ENCODE peak calls at places on chromosomes 4 and X, in ten cellular contexts. One of them, this sample, is unnamed.

GRCh38 chrX:101051153-101051548 is 760 bp downstream of the TRMT2B start:
- DNase-seq in AG10803: no peak
- DNase-seq in OCI-LY7: no peak
- DNase-seq in glutamatergic neuron: no peak
- DNase-seq in lower lobe of right lung: no peak
- DNase-seq in GM13976: no peak
- DNase-seq in HFFc6: no peak
- DNase-seq in uterus: no peak
- DNase-seq in AG04449: no peak
- DNase-seq in cardiac muscle cell: no peak
- DNase-seq in this sample: no peak

GRCh38 chrX:7828594-7828993 is 14.4 kb upstream of the VCX start:
- DNase-seq in AG04449: no peak
- DNase-seq in glutamatergic neuron: no peak
- DNase-seq in OCI-LY7: peak
- DNase-seq in AG10803: no peak
- DNase-seq in cardiac muscle cell: peak
- DNase-seq in lower lobe of right lung: no peak
- DNase-seq in uterus: no peak
- DNase-seq in HFFc6: no peak
- DNase-seq in GM13976: peak
- DNase-seq in this sample: no peak

GRCh38 chrX:10549280-10549679 is 71.1 kb downstream of the MID1 start:
- DNase-seq in AG04449: no peak
- DNase-seq in cardiac muscle cell: no peak
- DNase-seq in glutamatergic neuron: no peak
- DNase-seq in GM13976: no peak
- DNase-seq in AG10803: no peak
- DNase-seq in uterus: no peak
- DNase-seq in HFFc6: peak
- DNase-seq in OCI-LY7: no peak
- DNase-seq in lower lobe of right lung: no peak
- DNase-seq in this sample: no peak

GRCh38 chr4:138266948-138267347 is 24.8 kb upstream of the SLC7A11 start:
- DNase-seq in AG10803: no peak
- DNase-seq in lower lobe of right lung: no peak
- DNase-seq in OCI-LY7: no peak
- DNase-seq in glutamatergic neuron: no peak
- DNase-seq in HFFc6: no peak
- DNase-seq in uterus: no peak
- DNase-seq in cardiac muscle cell: no peak
- DNase-seq in GM13976: no peak
- DNase-seq in AG04449: no peak
- DNase-seq in this sample: no peak

GRCh38 chr4:80333121-80333520 is 2.4 kb upstream of the CFAP299 start:
- DNase-seq in AG10803: peak
- DNase-seq in HFFc6: peak
- DNase-seq in OCI-LY7: no peak
- DNase-seq in uterus: no peak
- DNase-seq in GM13976: no peak
- DNase-seq in AG04449: no peak
- DNase-seq in cardiac muscle cell: no peak
- DNase-seq in glutamatergic neuron: no peak
- DNase-seq in lower lobe of right lung: no peak
- DNase-seq in this sample: no peak

GRCh38 chr4:169005453-169006099 is 4.5 kb downstream of the CBR4 start:
- DNase-seq in glutamatergic neuron: no peak
- DNase-seq in HFFc6: peak
- DNase-seq in cardiac muscle cell: no peak
- DNase-seq in GM13976: no peak
- DNase-seq in lower lobe of right lung: no peak
- DNase-seq in OCI-LY7: peak
- DNase-seq in AG04449: no peak
- DNase-seq in uterus: no peak
- DNase-seq in AG10803: peak
- DNase-seq in this sample: no peak

GRCh38 chr4:84994280-84994679 is 27.8 kb upstream of the WDFY3 start:
- DNase-seq in AG04449: no peak
- DNase-seq in OCI-LY7: no peak
- DNase-seq in glutamatergic neuron: no peak
- DNase-seq in uterus: no peak
- DNase-seq in cardiac muscle cell: no peak
- DNase-seq in GM13976: no peak
- DNase-seq in HFFc6: no peak
- DNase-seq in lower lobe of right lung: no peak
- DNase-seq in AG10803: peak
- DNase-seq in this sample: no peak

GRCh38 chrX:16445166-16445752 is 204.7 kb upstream of the S100G start:
- DNase-seq in AG10803: no peak
- DNase-seq in OCI-LY7: peak
- DNase-seq in HFFc6: peak
- DNase-seq in AG04449: no peak
- DNase-seq in glutamatergic neuron: peak
- DNase-seq in lower lobe of right lung: no peak
- DNase-seq in cardiac muscle cell: peak
- DNase-seq in GM13976: peak
- DNase-seq in uterus: no peak
- DNase-seq in this sample: no peak

GRCh38 chrX:134604701-134605271 is 53.5 kb downstream of the PLAC1 start:
- DNase-seq in GM13976: no peak
- DNase-seq in glutamatergic neuron: no peak
- DNase-seq in lower lobe of right lung: peak
- DNase-seq in AG04449: no peak
- DNase-seq in cardiac muscle cell: peak
- DNase-seq in uterus: no peak
- DNase-seq in OCI-LY7: no peak
- DNase-seq in AG10803: peak
- DNase-seq in HFFc6: no peak
- DNase-seq in this sample: no peak

GRCh38 chr4:186643501-186644315 is 79.9 kb downstream of the FAT1 start:
- DNase-seq in AG04449: no peak
- DNase-seq in HFFc6: peak
- DNase-seq in AG10803: peak
- DNase-seq in cardiac muscle cell: no peak
- DNase-seq in GM13976: no peak
- DNase-seq in OCI-LY7: no peak
- DNase-seq in glutamatergic neuron: peak
- DNase-seq in lower lobe of right lung: no peak
- DNase-seq in uterus: no peak
- DNase-seq in this sample: no peak

GRCh38 chrX:107827137-107827831 is 1.6 kb downstream of the MID2 start:
- DNase-seq in uterus: no peak
- DNase-seq in GM13976: no peak
- DNase-seq in cardiac muscle cell: no peak
- DNase-seq in AG10803: no peak
- DNase-seq in OCI-LY7: no peak
- DNase-seq in lower lobe of right lung: no peak
- DNase-seq in AG04449: no peak
- DNase-seq in glutamatergic neuron: no peak
- DNase-seq in HFFc6: no peak
- DNase-seq in this sample: no peak

GRCh38 chr4:145619639-145619996 is 433 bp downstream of the MMAA start:
- DNase-seq in uterus: peak
- DNase-seq in AG10803: peak
- DNase-seq in glutamatergic neuron: no peak
- DNase-seq in AG04449: no peak
- DNase-seq in HFFc6: peak
- DNase-seq in lower lobe of right lung: peak
- DNase-seq in GM13976: no peak
- DNase-seq in cardiac muscle cell: peak
- DNase-seq in OCI-LY7: no peak
- DNase-seq in this sample: no peak

GRCh38 chr4:113745724-113746123 is 15.8 kb downstream of the CAMK2D start:
- DNase-seq in AG10803: no peak
- DNase-seq in glutamatergic neuron: no peak
- DNase-seq in lower lobe of right lung: no peak
- DNase-seq in cardiac muscle cell: no peak
- DNase-seq in HFFc6: no peak
- DNase-seq in uterus: no peak
- DNase-seq in AG04449: no peak
- DNase-seq in GM13976: no peak
- DNase-seq in OCI-LY7: no peak
- DNase-seq in this sample: no peak

GRCh38 chrX:105189093-105189492 is 31.4 kb downstream of the TEX13A start:
- DNase-seq in AG04449: no peak
- DNase-seq in uterus: no peak
- DNase-seq in OCI-LY7: no peak
- DNase-seq in glutamatergic neuron: no peak
- DNase-seq in HFFc6: no peak
- DNase-seq in AG10803: no peak
- DNase-seq in lower lobe of right lung: no peak
- DNase-seq in cardiac muscle cell: no peak
- DNase-seq in GM13976: no peak
- DNase-seq in this sample: no peak

GRCh38 chrX:105190252-105190853 is 30.1 kb downstream of the TEX13A start:
- DNase-seq in glutamatergic neuron: no peak
- DNase-seq in GM13976: peak
- DNase-seq in lower lobe of right lung: no peak
- DNase-seq in OCI-LY7: peak
- DNase-seq in cardiac muscle cell: peak
- DNase-seq in AG04449: no peak
- DNase-seq in uterus: no peak
- DNase-seq in AG10803: peak
- DNase-seq in HFFc6: peak
- DNase-seq in this sample: no peak

DNA sequence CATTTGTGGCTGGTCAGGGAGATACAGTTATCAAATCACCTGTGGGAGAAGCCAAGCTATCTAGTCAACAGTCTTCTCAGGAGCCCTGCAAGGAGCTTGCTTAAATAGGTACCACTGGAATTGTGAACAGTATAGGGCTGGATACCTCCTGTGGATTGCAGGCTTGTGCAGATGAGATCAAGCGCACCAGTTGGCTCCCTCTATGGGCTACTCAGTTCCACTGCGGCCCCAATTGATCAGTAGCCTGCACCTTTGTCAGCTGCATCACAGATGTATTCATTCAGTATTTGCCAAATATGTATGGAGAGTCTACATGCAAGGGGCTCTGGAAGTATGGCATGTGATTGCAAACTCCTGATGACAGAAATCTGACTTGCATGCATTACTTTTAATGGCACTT is 28.6 kb downstream of the TEX13A start:
- DNase-seq in glutamatergic neuron: peak
- DNase-seq in lower lobe of right lung: no peak
- DNase-seq in GM13976: peak
- DNase-seq in AG10803: no peak
- DNase-seq in uterus: no peak
- DNase-seq in cardiac muscle cell: peak
- DNase-seq in AG04449: no peak
- DNase-seq in HFFc6: no peak
- DNase-seq in OCI-LY7: peak
- DNase-seq in this sample: no peak
- TF ChIP-seq CTCF in glutamatergic neuron: peak
- TF ChIP-seq CTCF in lower lobe of right lung: peak
- TF ChIP-seq CTCF in GM13976: no peak
- TF ChIP-seq CTCF in AG10803: peak
- TF ChIP-seq CTCF in uterus: no peak
- TF ChIP-seq CTCF in cardiac muscle cell: peak
- TF ChIP-seq CTCF in AG04449: peak
- TF ChIP-seq CTCF in HFFc6: peak
- TF ChIP-seq CTCF in OCI-LY7: peak
- TF ChIP-seq CTCF in this sample: peak

DNA sequence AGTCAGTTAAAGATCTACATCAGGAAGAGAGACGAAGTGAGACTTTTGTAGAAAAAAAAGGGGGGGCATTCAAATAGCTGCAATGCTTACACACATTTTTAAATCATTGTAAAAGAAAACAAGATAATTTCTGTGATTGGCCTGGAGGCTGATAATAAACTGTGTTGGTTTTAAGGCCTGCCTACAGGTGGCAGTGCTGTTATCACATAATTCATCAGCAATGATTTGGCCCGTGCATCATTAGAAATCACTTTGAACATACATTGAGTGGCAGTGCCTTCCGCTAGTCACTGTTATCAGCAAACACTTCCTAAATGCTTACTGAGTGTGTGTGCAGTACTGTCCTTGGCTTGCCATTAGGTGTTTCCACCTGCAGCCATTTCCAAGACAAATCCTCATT is 831.9 kb downstream of the TRIML1 start:
- DNase-seq in uterus: no peak
- DNase-seq in glutamatergic neuron: no peak
- DNase-seq in cardiac muscle cell: no peak
- DNase-seq in GM13976: no peak
- DNase-seq in lower lobe of right lung: no peak
- DNase-seq in HFFc6: peak
- DNase-seq in AG10803: peak
- DNase-seq in OCI-LY7: peak
- DNase-seq in AG04449: no peak
- DNase-seq in this sample: no peak
- TF ChIP-seq CTCF in uterus: no peak
- TF ChIP-seq CTCF in glutamatergic neuron: no peak
- TF ChIP-seq CTCF in cardiac muscle cell: no peak
- TF ChIP-seq CTCF in GM13976: no peak
- TF ChIP-seq CTCF in lower lobe of right lung: peak
- TF ChIP-seq CTCF in HFFc6: peak
- TF ChIP-seq CTCF in AG10803: peak
- TF ChIP-seq CTCF in OCI-LY7: peak
- TF ChIP-seq CTCF in AG04449: peak
- TF ChIP-seq CTCF in this sample: peak

GRCh38 chr4:181578911-181579310 is 664.3 kb upstream of the TENM3 start:
- DNase-seq in glutamatergic neuron: no peak
- DNase-seq in AG10803: no peak
- DNase-seq in AG04449: no peak
- DNase-seq in HFFc6: no peak
- DNase-seq in OCI-LY7: no peak
- DNase-seq in cardiac muscle cell: no peak
- DNase-seq in lower lobe of right lung: no peak
- DNase-seq in uterus: no peak
- DNase-seq in GM13976: no peak
- DNase-seq in this sample: no peak

GRCh38 chr4:181582595-181582994 is 660.6 kb upstream of the TENM3 start:
- DNase-seq in cardiac muscle cell: no peak
- DNase-seq in GM13976: no peak
- DNase-seq in AG10803: no peak
- DNase-seq in HFFc6: no peak
- DNase-seq in glutamatergic neuron: no peak
- DNase-seq in lower lobe of right lung: no peak
- DNase-seq in uterus: no peak
- DNase-seq in AG04449: no peak
- DNase-seq in OCI-LY7: peak
- DNase-seq in this sample: no peak
- TF ChIP-seq CTCF in cardiac muscle cell: no peak
- TF ChIP-seq CTCF in GM13976: no peak
- TF ChIP-seq CTCF in AG10803: no peak
- TF ChIP-seq CTCF in HFFc6: peak
- TF ChIP-seq CTCF in glutamatergic neuron: peak
- TF ChIP-seq CTCF in lower lobe of right lung: no peak
- TF ChIP-seq CTCF in uterus: no peak
- TF ChIP-seq CTCF in AG04449: no peak
- TF ChIP-seq CTCF in OCI-LY7: peak
- TF ChIP-seq CTCF in this sample: no peak

DNA sequence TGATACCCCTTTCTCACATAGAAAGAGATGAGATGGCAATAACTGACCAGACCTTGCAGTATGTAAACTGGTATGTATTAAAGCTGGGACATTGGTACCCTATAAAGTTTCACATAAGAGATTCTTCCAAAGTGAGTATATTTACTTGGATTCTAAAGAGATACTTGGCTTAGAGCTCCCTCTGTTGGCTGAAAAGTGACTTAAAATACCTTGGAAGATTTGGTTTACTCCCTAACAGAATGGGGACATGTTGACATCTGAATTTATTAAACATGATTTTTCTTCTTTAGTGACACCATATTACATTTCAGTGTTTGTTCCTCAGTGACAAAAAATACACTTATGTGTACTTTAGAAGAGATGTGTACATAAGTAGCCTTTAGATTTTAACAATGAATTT is 47.9 kb upstream of the RGN start:
- DNase-seq in AG04449: peak
- DNase-seq in cardiac muscle cell: peak
- DNase-seq in AG10803: peak
- DNase-seq in OCI-LY7: peak
- DNase-seq in glutamatergic neuron: no peak
- DNase-seq in uterus: no peak
- DNase-seq in lower lobe of right lung: no peak
- DNase-seq in GM13976: peak
- DNase-seq in HFFc6: peak
- DNase-seq in this sample: peak
- TF ChIP-seq CTCF in AG04449: peak
- TF ChIP-seq CTCF in cardiac muscle cell: peak
- TF ChIP-seq CTCF in AG10803: peak
- TF ChIP-seq CTCF in OCI-LY7: peak
- TF ChIP-seq CTCF in glutamatergic neuron: peak
- TF ChIP-seq CTCF in uterus: peak
- TF ChIP-seq CTCF in lower lobe of right lung: peak
- TF ChIP-seq CTCF in GM13976: peak
- TF ChIP-seq CTCF in HFFc6: peak
- TF ChIP-seq CTCF in this sample: peak